ENCODE peak calls at places on chromosomes 7 and 10, in nine cellular contexts. H is bronchial epithelial cell, U is adrenal gland, Z is A673, Y is sigmoid colon, B is heart right ventricle, S is SK-N-SH, D is transverse colon, N is GM23248. Q is an unnamed sample.
A peak's percentile ranks its signal among the peaks of the same experiment; 100 is the strongest.

GRCh38 chr10:5147981-5148677 is 36.8 kb downstream of the AKR1C8 start:
- DNase-seq in H (no peak), U (no peak), Z (no peak), Y (no peak), B (no peak), S (no peak), D (no peak), N (no peak), Q (no peak)

GRCh38 chr7:89780291-89780690 is 374.0 kb upstream of the STEAP1 start:
- DNase-seq in H (no peak), U (no peak), Z (no peak), Y (no peak), B (no peak), S (no peak), D (no peak), N (no peak), Q (no peak)

GRCh38 chr10:105981679-105982078 is 1182.8 kb downstream of the SORCS1 start:
- DNase-seq in H (no peak), U (no peak), Z (no peak), Y (no peak), B (no peak), S (no peak), D (no peak), N (no peak), Q (no peak)

GRCh38 chr10:25642736-25643135 is 291.3 kb upstream of the MYO3A start:
- DNase-seq in H (no peak), U (no peak), Z (no peak), Y (no peak), B (no peak), S (no peak), D (no peak), N (no peak), Q (no peak)

GRCh38 chr7:44508328-44508990 is 18.0 kb upstream of the NUDCD3 start:
- DNase-seq in H (no peak), U (no peak), Z (no peak), Y (no peak), B (no peak), S (no peak), D (no peak), N (no peak), Q (no peak)

GRCh38 chr10:78337646-78338391 is 304.2 kb downstream of the RPS24 start:
- DNase-seq in H (no peak), U (no peak), Z (no peak), Y (peak; percentile 38), B (no peak), S (no peak), D (no peak), N (peak; percentile 66), Q (no peak)

GRCh38 chr7:131692131-131692960 is 135.9 kb upstream of the PODXL start:
- DNase-seq in H (peak; percentile 17), U (peak; percentile 25), Z (peak; percentile 83), Y (no peak), B (peak; percentile 35), S (peak; percentile 89), D (peak; percentile 57), N (peak; percentile 69), Q (peak; percentile 33)

GRCh38 chr10:29295813-29296212 is 6.9 kb downstream of the LYZL1 start:
- DNase-seq in H (no peak), U (no peak), Z (no peak), Y (no peak), B (no peak), S (no peak), D (no peak), N (no peak), Q (no peak)

GRCh38 chr10:125104559-125104958 is 55.8 kb downstream of the CTBP2 start:
- DNase-seq in H (no peak), U (no peak), Z (no peak), Y (peak; percentile 6), B (no peak), S (no peak), D (no peak), N (no peak), Q (no peak)

GRCh38 chr10:89553064-89553734 is 17.8 kb upstream of the SLC16A12 start:
- DNase-seq in H (peak; percentile 98), U (no peak), Z (peak; percentile 76), Y (no peak), B (no peak), S (no peak), D (no peak), N (peak; percentile 96), Q (no peak)

GRCh38 chr10:3763035-3763456 is 22.0 kb downstream of the KLF6 start:
- DNase-seq in H (peak; percentile 99), U (no peak), Z (no peak), Y (no peak), B (no peak), S (no peak), D (peak; percentile 45), N (peak; percentile 76), Q (peak; percentile 64)

GRCh38 chr10:125232841-125233240 is 72.5 kb upstream of the CTBP2 start:
- DNase-seq in H (peak; percentile 54), U (no peak), Z (no peak), Y (no peak), B (no peak), S (no peak), D (no peak), N (peak; percentile 51), Q (peak; percentile 18)

GRCh38 chr10:86734209-86734988 is 22.0 kb upstream of the BMPR1A start:
- DNase-seq in H (no peak), U (no peak), Z (no peak), Y (peak; percentile 68), B (no peak), S (no peak), D (no peak), N (no peak), Q (no peak)

GRCh38 chr10:7593068-7593467 is 73.7 kb downstream of the ITIH5 start:
- DNase-seq in H (no peak), U (no peak), Z (no peak), Y (peak; percentile 92), B (peak; percentile 72), S (no peak), D (peak; percentile 34), N (peak; percentile 30), Q (no peak)

GRCh38 chr7:128997161-128997560 is 57.8 kb downstream of the TNPO3 start:
- DNase-seq in H (no peak), U (no peak), Z (no peak), Y (no peak), B (no peak), S (no peak), D (no peak), N (no peak), Q (peak; percentile 29)
- H3K36me3 ChIP-seq in H (peaks cover 5% of the 10 kb centered on the region), U (peaks cover 30% of the 10 kb centered on the region), Z (peaks cover 51% of the 10 kb centered on the region), Y (no peaks in the 10 kb centered on the region), B (peaks cover 32% of the 10 kb centered on the region), S (peaks cover 58% of the 10 kb centered on the region), D (peaks cover 38% of the 10 kb centered on the region), N (peaks cover 37% of the 10 kb centered on the region), Q (peaks cover 27% of the 10 kb centered on the region)

GRCh38 chr7:152178405-152179058 is 153.1 kb downstream of the GALNT11 start:
- DNase-seq in H (no peak), U (no peak), Z (no peak), Y (no peak), B (no peak), S (no peak), D (no peak), N (no peak), Q (no peak)

GRCh38 chr7:152177696-152178404 is 152.4 kb downstream of the GALNT11 start:
- DNase-seq in H (no peak), U (no peak), Z (no peak), Y (no peak), B (no peak), S (no peak), D (no peak), N (peak; percentile 6), Q (no peak)

GRCh38 chr7:152176797-152177196 is 151.3 kb downstream of the GALNT11 start:
- DNase-seq in H (no peak), U (no peak), Z (no peak), Y (no peak), B (no peak), S (no peak), D (no peak), N (no peak), Q (no peak)

DNA sequence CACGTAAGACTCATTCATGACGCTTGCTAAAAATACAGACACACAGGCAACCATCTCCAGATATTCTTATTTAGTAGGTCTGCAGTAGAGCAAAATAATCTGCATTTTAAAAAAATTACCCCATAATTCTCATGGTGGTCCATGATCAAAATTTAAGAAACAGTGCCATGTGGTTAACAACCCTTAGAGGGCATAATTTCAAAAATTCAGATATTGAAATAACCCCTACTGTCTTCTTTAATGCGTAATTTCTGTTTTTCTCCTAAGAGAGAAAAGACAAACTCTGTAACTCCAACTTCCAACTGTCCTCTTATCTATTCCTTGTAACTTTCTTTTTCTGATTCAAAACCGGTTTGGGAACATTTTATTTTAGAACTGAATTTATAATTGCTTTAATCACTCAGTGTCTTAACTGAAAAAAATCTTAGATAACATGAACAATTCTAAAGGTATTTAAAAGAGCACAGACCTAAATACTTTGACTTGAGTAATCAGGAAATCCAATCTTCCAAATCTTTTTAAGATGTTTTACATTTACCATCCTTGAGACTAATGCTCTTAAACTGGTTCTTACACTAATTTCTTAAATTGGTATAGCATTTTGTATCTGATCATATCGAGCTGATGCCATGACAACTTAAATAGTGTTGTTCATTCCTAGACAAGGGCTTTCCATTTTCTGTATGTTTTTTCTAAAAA is 148.0 kb downstream of the GALNT11 start:
- DNase-seq in H (no peak), U (no peak), Z (no peak), Y (no peak), B (no peak), S (no peak), D (no peak), N (peak; percentile 17), Q (no peak)
- H3K36me3 ChIP-seq in H (peaks cover 7% of the 10 kb centered on the region), U (peaks cover 54% of the 10 kb centered on the region), Z (peaks cover 54% of the 10 kb centered on the region), Y (peaks cover 10% of the 10 kb centered on the region), B (peaks cover 35% of the 10 kb centered on the region), S (peaks cover 76% of the 10 kb centered on the region), D (peaks cover 68% of the 10 kb centered on the region), N (peaks cover 59% of the 10 kb centered on the region), Q (peaks cover 20% of the 10 kb centered on the region)

GRCh38 chr7:105000927-105001336 is 13.1 kb upstream of the KMT2E start:
- DNase-seq in H (no peak), U (no peak), Z (no peak), Y (no peak), B (no peak), S (no peak), D (no peak), N (no peak), Q (no peak)

GRCh38 chr7:105001652-105002184 is 12.3 kb upstream of the KMT2E start:
- DNase-seq in H (no peak), U (no peak), Z (no peak), Y (no peak), B (no peak), S (no peak), D (no peak), N (peak; percentile 36), Q (no peak)

GRCh38 chr7:104993217-104993857 is 20.7 kb upstream of the KMT2E start:
- DNase-seq in H (no peak), U (no peak), Z (no peak), Y (no peak), B (no peak), S (no peak), D (no peak), N (no peak), Q (no peak)

GRCh38 chr7:105000190-105000589 is 13.8 kb upstream of the KMT2E start:
- DNase-seq in H (no peak), U (no peak), Z (no peak), Y (no peak), B (no peak), S (no peak), D (no peak), N (no peak), Q (no peak)

GRCh38 chr7:104998040-104998752 is 15.8 kb upstream of the KMT2E start:
- DNase-seq in H (no peak), U (no peak), Z (no peak), Y (no peak), B (no peak), S (no peak), D (no peak), N (no peak), Q (no peak)
- H3K36me3 ChIP-seq in H (peaks cover 6% of the 10 kb centered on the region), U (no peaks in the 10 kb centered on the region), Z (peaks cover 11% of the 10 kb centered on the region), Y (no peaks in the 10 kb centered on the region), B (no peaks in the 10 kb centered on the region), S (peaks cover 44% of the 10 kb centered on the region), D (no peaks in the 10 kb centered on the region), N (peaks cover 12% of the 10 kb centered on the region), Q (peaks cover 19% of the 10 kb centered on the region)

GRCh38 chr7:102236102-102236501 is 50.6 kb upstream of the SH2B2 start:
- DNase-seq in H (no peak), U (no peak), Z (no peak), Y (no peak), B (no peak), S (no peak), D (no peak), N (no peak), Q (no peak)
- H3K36me3 ChIP-seq in H (peaks cover 4% of the 10 kb centered on the region), U (peaks cover 30% of the 10 kb centered on the region), Z (no peaks in the 10 kb centered on the region), Y (peaks cover 10% of the 10 kb centered on the region), B (peaks cover 6% of the 10 kb centered on the region), S (peaks cover 5% of the 10 kb centered on the region), D (peaks cover 4% of the 10 kb centered on the region), N (no peaks in the 10 kb centered on the region), Q (no peaks in the 10 kb centered on the region)

Q was measured in MG63.